ENCODE peak calls at places on chromosome 7, in six cellular contexts. Z, K, Y, D, X and C are unnamed samples.

GRCh38 chr7:47648301-47648900 is 66.5 kb upstream of the TNS3 start:
- DNase-seq in X (peak), Y (no peak), K (no peak), D (no peak), Z (peak), C (no peak)

GRCh38 chr7:137036768-137037167 is 168.3 kb downstream of the CHRM2 start:
- DNase-seq in Y (no peak), X (no peak), Z (no peak), D (no peak), K (no peak), C (no peak)

GRCh38 chr7:66756859-66757258 is 16.3 kb downstream of the RABGEF1 start:
- DNase-seq in X (no peak), Z (no peak), Y (no peak), D (no peak), K (no peak), C (no peak)

GRCh38 chr7:30844916-30845315 is 66.7 kb upstream of the AQP1 start:
- DNase-seq in D (no peak), X (no peak), Y (no peak), K (no peak), Z (no peak), C (no peak)

GRCh38 chr7:48962821-48963505 is 38.6 kb downstream of the CDC14C start:
- DNase-seq in D (no peak), K (no peak), Z (no peak), Y (no peak), X (no peak), C (no peak)

GRCh38 chr7:91837397-91838070 is 43.0 kb downstream of the MTERF1 start:
- DNase-seq in D (no peak), Z (no peak), Y (no peak), K (no peak), X (no peak), C (no peak)

GRCh38 chr7:67493386-67493785 is 496.8 kb downstream of the TYW1 start:
- DNase-seq in D (no peak), X (no peak), Z (no peak), K (no peak), Y (no peak), C (no peak)

GRCh38 chr7:83359108-83359507 is 196.4 kb upstream of the PCLO start:
- DNase-seq in D (no peak), K (no peak), X (no peak), Y (no peak), Z (no peak), C (no peak)

GRCh38 chr7:127704211-127704610 is 52.2 kb downstream of the SND1 start:
- DNase-seq in D (no peak), X (no peak), K (no peak), Z (no peak), Y (no peak), C (no peak)